ENCODE peak calls at places on chromosomes 13 and 19, in five cellular contexts. V is lower lobe of right lung, F is adrenal gland, H is IMR-90, Y is GM23338. A is an unnamed sample. For H3K36me3, the result is how much of the 10 kb centered on the place peaks cover.

GRCh38 chr19:16470911-16471811 is 609 bp downstream of the EPS15L1 start:
- DNase-seq in V (peak), H (peak), Y (peak), F (no peak), A (peak)

GRCh38 chr13:98541211-98541610 is 35.7 kb downstream of the STK24 start:
- DNase-seq in F (no peak), V (no peak), H (no peak), Y (no peak), A (peak)

GRCh38 chr19:45428385-45429231 is 4.9 kb upstream of the ERCC1 start:
- DNase-seq in V (peak), F (no peak), Y (peak), H (peak), A (peak)

GRCh38 chr13:63287926-63288325 is 1872.3 kb upstream of the PCDH20 start:
- DNase-seq in Y (no peak), H (no peak), V (no peak), F (no peak), A (no peak)

GRCh38 chr13:30615851-30616311 is 1.8 kb upstream of the USPL1 start:
- DNase-seq in F (no peak), V (no peak), H (peak), Y (no peak), A (peak)

GRCh38 chr13:87123987-87124784 is 547.0 kb upstream of the SLITRK5 start:
- DNase-seq in H (peak), V (no peak), F (no peak), Y (peak), A (peak)

GRCh38 chr13:106599875-106600797 is 32.2 kb upstream of the ARGLU1 start:
- DNase-seq in H (peak), F (no peak), Y (no peak), V (no peak), A (no peak)

GRCh38 chr13:74129500-74130144 is 4.6 kb downstream of the KLF12 start:
- DNase-seq in F (no peak), Y (no peak), H (no peak), V (no peak), A (no peak)

GRCh38 chr19:7924651-7925170 is 1.2 kb downstream of the CTXN1 start:
- DNase-seq in Y (peak), V (peak), H (no peak), F (peak), A (no peak)

DNA sequence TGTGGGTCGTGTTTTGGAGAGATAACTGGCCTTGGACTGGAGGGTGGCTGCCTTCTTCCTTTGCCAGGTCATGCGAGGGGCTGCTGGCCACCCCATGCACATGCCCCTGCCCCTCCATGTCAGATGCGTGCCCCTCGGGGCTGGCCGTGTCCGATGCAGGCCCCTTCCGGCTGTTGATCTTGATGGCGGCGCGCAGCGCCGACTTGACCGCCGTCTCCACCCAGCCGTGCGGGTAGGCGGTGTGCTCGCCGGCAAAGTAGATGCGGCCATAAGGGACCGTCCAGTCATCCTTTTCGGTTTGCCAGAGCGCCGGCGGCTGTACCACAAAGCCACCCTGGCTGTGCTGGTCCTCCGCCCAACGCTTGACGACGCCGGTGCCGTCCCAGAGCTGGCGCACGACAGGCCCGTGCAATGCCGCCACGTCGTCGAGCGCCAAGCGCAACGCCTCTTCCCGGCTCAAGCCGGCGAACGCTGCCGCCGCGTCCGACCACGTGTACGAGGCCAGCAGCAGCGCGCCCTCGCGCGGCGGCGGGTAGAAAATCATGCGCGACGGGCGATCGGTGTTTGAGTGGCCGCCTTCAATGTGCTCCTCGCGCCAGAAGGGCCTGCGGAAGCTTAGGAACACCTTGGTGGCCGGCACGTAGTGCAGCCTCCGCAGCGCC is 6.9 kb downstream of the IL4I1 start:
- DNase-seq in F (peak), V (peak), H (peak), Y (peak), A (peak)
- TF ChIP-seq CTCF in F (peak), V (peak), H (peak), Y (peak), A (peak)

GRCh38 chr19:10142701-10143375 is 23.1 kb upstream of the EIF3G start:
- DNase-seq in H (no peak), F (no peak), V (peak), Y (no peak), A (no peak)
- H3K36me3 ChIP-seq in H (half or more), F (under half), V (half or more), Y (half or more), A (half or more)

GRCh38 chr19:51798127-51798526 is 3.2 kb downstream of the FPR3 start:
- DNase-seq in F (no peak), V (no peak), H (no peak), Y (no peak), A (no peak)

GRCh38 chr19:51799998-51800848 is 5.3 kb downstream of the FPR3 start:
- DNase-seq in Y (no peak), H (peak), F (peak), V (no peak), A (no peak)

GRCh38 chr19:51800849-51801244 is 5.9 kb downstream of the FPR3 start:
- DNase-seq in Y (no peak), F (no peak), H (no peak), V (no peak), A (no peak)

GRCh38 chr19:51799311-51799997 is 4.5 kb downstream of the FPR3 start:
- DNase-seq in Y (no peak), V (peak), F (peak), H (peak), A (no peak)

GRCh38 chr19:51798958-51799310 is 4.0 kb downstream of the FPR3 start:
- DNase-seq in V (peak), H (no peak), F (peak), Y (no peak), A (no peak)
- H3K4me3 ChIP-seq in V (peak), H (no peak), F (no peak), Y (no peak), A (no peak)

GRCh38 chr19:4267101-4267900 is 11.8 kb upstream of the SHD start:
- DNase-seq in Y (peak), H (peak), F (peak), V (peak), A (peak)

GRCh38 chr19:4264812-4265211 is 14.3 kb upstream of the SHD start:
- DNase-seq in Y (no peak), V (no peak), F (no peak), H (no peak), A (no peak)

GRCh38 chr19:4268816-4269430 is 10.1 kb upstream of the SHD start:
- DNase-seq in V (no peak), H (no peak), F (no peak), Y (no peak), A (no peak)

GRCh38 chr19:4266253-4267000 is 12.6 kb upstream of the SHD start:
- DNase-seq in H (no peak), F (no peak), Y (no peak), V (no peak), A (no peak)

DNA sequence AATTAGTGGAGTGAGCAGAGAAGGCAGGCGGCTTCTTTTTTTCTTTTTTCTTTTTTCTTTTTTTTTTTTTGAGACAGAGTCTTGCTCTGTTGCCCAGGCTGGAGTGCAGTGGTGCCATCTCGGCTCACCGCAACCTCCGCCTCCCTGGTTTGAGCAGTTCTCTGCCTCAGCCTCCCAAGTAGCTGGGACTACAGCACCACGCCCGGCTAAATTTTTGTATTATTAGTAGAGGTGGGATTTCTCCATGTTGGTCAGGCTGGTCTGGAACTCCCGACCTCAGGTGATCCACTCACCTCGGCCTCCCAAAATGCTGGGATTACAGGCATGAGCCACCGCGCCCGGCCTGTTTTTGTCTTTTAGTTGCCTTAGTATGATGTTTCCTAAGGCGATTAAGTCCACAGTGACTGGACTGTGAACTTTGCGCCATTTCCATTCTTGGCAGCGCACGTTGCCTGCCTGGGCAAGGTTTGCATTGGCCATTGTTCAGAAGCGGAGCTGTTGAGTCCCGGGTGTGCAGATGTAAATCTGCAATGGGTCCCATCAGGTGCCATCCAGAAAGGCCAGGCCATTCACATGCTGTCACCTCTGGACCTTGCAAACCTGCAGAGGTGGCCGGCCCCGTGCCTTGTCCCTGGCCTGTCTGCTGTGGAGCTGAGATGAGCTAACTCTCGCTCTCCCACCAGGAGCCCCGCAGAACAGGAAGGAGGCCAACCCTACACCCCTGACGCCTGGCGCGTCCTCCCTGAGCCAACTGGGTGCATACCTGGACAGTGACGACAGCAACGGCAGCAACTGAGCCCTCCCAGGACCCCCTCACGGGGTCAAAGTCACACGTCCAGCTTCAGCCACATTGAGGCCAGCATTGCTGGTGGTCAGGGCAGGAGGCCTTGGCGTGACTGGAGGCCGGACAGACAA is 10.9 kb upstream of the SHD start:
- DNase-seq in H (no peak), F (no peak), V (no peak), Y (no peak), A (no peak)
- TF ChIP-seq CTCF in H (no peak), F (no peak), V (peak), Y (no peak), A (no peak)

DNA sequence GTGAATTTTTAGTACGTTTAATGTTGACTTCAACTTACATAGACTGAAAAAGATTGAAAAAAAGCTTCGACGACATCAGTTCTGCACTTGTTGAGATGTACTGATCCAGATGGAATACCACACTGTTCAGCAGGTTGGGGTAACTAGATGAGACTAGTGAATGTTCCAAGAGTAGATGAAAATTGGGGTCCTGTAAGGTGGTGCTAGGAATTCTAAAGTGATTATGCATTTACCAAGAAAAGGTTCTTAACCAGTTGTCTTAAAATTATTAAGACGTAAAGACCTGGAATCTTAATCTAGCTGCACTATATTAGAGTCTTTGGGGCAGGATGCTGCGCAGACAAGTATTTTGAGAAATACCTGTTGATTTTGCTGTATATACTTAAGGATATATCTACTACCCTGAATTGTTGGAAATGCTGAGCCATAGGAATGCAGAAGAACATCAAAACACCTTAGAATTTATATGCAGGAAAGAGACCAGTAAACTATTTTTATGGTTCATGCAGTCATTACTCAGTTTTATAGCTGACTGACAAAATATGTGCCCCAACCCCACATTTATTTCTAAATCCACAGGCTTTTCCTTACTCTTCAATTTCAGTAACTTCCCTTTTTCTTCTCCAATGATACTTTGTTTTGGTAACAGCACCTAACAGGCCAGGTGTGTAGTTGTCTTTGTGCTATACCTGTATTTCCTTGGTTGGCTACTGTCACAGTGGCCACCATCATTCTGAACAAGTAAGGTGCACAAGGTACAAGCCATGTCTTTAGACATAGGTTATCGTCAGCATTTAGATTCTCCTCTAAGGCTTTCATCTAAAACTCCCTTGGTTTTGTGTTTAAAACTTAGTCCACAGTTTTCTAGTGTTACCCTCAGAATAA is 8.6 kb downstream of the MIR17HG start:
- DNase-seq in H (no peak), V (no peak), F (no peak), Y (no peak), A (no peak)
- H3K36me3 ChIP-seq in H (under half), V (half or more), F (under half), Y (half or more), A (under half)

DNA sequence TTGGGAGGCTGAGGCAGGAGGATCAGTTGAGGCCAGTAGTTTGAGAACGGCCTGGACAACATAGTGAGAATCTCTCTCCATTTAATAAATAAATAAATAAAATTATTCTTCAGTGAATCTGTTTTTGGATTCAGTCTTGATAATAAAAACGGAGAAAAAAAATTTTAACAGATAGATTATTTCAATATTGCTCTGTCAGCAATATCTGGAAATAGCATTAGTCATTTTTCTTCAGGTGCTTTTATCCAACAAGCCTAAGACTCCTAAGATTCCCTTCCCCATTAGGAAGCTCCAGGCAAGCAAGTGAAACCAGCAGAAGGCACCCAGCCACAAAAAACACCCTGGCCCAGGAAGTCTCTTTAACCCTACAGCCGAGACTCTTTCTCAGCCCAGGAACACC is 21.3 kb upstream of the LPAR6 start:
- DNase-seq in V (no peak), H (no peak), F (no peak), Y (no peak), A (no peak)
- H3K4me3 ChIP-seq in V (no peak), H (no peak), F (no peak), Y (no peak), A (no peak)

DNA sequence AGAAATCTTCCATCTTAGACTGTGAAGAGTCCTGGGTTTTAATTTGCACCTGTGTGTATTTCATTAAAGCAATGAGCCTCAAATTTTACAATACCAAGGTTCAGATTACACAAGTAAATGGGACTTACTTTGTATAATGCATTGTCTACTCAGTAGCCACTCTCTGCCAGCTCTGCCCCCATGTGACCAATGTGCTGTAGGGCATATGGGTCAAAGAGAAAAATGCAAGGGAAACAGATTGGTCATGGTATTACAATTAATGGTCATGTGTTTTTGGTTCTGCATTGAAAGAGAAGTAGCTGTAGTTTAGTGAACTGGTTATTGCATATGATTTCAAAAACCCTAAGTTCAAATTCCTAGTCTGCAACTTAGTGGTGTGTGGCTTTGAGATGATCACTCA is 545.5 kb downstream of the SUCLA2 start:
- DNase-seq in F (no peak), H (no peak), Y (peak), V (peak), A (peak)
- TF ChIP-seq CTCF in F (no peak), H (no peak), Y (peak), V (no peak), A (peak)

GRCh38 chr19:35266904-35267817 is 1.6 kb upstream of the USF2 start:
- DNase-seq in V (peak), H (peak), Y (peak), F (peak), A (no peak)
- H3K36me3 ChIP-seq in V (half or more), H (under half), Y (under half), F (under half), A (under half)

A was measured in cardiac muscle cell.